ENCODE peak calls at places on chromosomes 1 and 21, in eight cellular contexts. One of them, this sample, is unnamed.
A peak's percentile ranks its signal among the peaks of the same experiment; 100 is the strongest.

GRCh38 chr1:109776911-109777310 is 13.2 kb upstream of the EPS8L3 start:
- DNase-seq in pancreas: peak; percentile 69
- DNase-seq in astrocyte: peak; percentile 43
- DNase-seq in stomach: peak; percentile 86
- DNase-seq in endothelial cell of umbilical vein: peak; percentile 75
- DNase-seq in testis: peak; percentile 86
- DNase-seq in GM23338: peak; percentile 90
- DNase-seq in cardiac muscle cell: peak; percentile 89
- DNase-seq in this sample: peak; percentile 79

GRCh38 chr1:53687886-53688285 is 51.1 kb downstream of the GLIS1 start:
- DNase-seq in testis: no peak
- DNase-seq in GM23338: no peak
- DNase-seq in pancreas: no peak
- DNase-seq in astrocyte: no peak
- DNase-seq in endothelial cell of umbilical vein: no peak
- DNase-seq in cardiac muscle cell: no peak
- DNase-seq in stomach: no peak
- DNase-seq in this sample: no peak

GRCh38 chr1:115762792-115763191 is 5.7 kb downstream of the CASQ2 start:
- DNase-seq in GM23338: no peak
- DNase-seq in cardiac muscle cell: no peak
- DNase-seq in testis: no peak
- DNase-seq in stomach: no peak
- DNase-seq in astrocyte: no peak
- DNase-seq in pancreas: no peak
- DNase-seq in endothelial cell of umbilical vein: no peak
- DNase-seq in this sample: no peak

GRCh38 chr1:66654643-66655042 is 97.6 kb upstream of the DYNLT5 start:
- DNase-seq in endothelial cell of umbilical vein: no peak
- DNase-seq in stomach: no peak
- DNase-seq in pancreas: no peak
- DNase-seq in GM23338: no peak
- DNase-seq in astrocyte: no peak
- DNase-seq in cardiac muscle cell: no peak
- DNase-seq in testis: no peak
- DNase-seq in this sample: no peak

GRCh38 chr1:203038217-203038741 is 12.0 kb downstream of the PPFIA4 start:
- DNase-seq in astrocyte: peak; percentile 74
- DNase-seq in stomach: no peak
- DNase-seq in cardiac muscle cell: peak; percentile 65
- DNase-seq in testis: peak; percentile 84
- DNase-seq in endothelial cell of umbilical vein: no peak
- DNase-seq in pancreas: no peak
- DNase-seq in GM23338: no peak
- DNase-seq in this sample: no peak

GRCh38 chr1:2258996-2259395 is 30.9 kb downstream of the SKI start:
- DNase-seq in cardiac muscle cell: no peak
- DNase-seq in astrocyte: no peak
- DNase-seq in stomach: no peak
- DNase-seq in endothelial cell of umbilical vein: no peak
- DNase-seq in testis: no peak
- DNase-seq in GM23338: no peak
- DNase-seq in pancreas: no peak
- DNase-seq in this sample: no peak

GRCh38 chr1:184329962-184330868 is 56.6 kb upstream of the C1orf21 start:
- DNase-seq in GM23338: no peak
- DNase-seq in cardiac muscle cell: peak; percentile 53
- DNase-seq in pancreas: peak; percentile 54
- DNase-seq in endothelial cell of umbilical vein: peak; percentile 97
- DNase-seq in stomach: no peak
- DNase-seq in testis: no peak
- DNase-seq in astrocyte: peak; percentile 29
- DNase-seq in this sample: no peak

GRCh38 chr1:61448934-61449368 is 276.0 kb downstream of the TM2D1 start:
- DNase-seq in astrocyte: peak; percentile 18
- DNase-seq in GM23338: no peak
- DNase-seq in stomach: no peak
- DNase-seq in pancreas: no peak
- DNase-seq in testis: peak; percentile 78
- DNase-seq in cardiac muscle cell: peak; percentile 99
- DNase-seq in endothelial cell of umbilical vein: no peak
- DNase-seq in this sample: no peak

GRCh38 chr1:61623852-61624251 is 101.1 kb downstream of the TM2D1 start:
- DNase-seq in testis: no peak
- DNase-seq in GM23338: no peak
- DNase-seq in cardiac muscle cell: no peak
- DNase-seq in pancreas: no peak
- DNase-seq in stomach: no peak
- DNase-seq in endothelial cell of umbilical vein: no peak
- DNase-seq in astrocyte: no peak
- DNase-seq in this sample: no peak

GRCh38 chr1:226568077-226568831 is 19.7 kb downstream of the STUM start:
- DNase-seq in astrocyte: no peak
- DNase-seq in endothelial cell of umbilical vein: no peak
- DNase-seq in cardiac muscle cell: peak; percentile 47
- DNase-seq in GM23338: peak; percentile 65
- DNase-seq in testis: peak; percentile 38
- DNase-seq in stomach: no peak
- DNase-seq in pancreas: no peak
- DNase-seq in this sample: peak; percentile 27

GRCh38 chr1:28036431-28036830 is 52.0 kb downstream of the EYA3 start:
- DNase-seq in endothelial cell of umbilical vein: no peak
- DNase-seq in astrocyte: no peak
- DNase-seq in testis: no peak
- DNase-seq in pancreas: no peak
- DNase-seq in GM23338: peak; percentile 3
- DNase-seq in stomach: no peak
- DNase-seq in cardiac muscle cell: no peak
- DNase-seq in this sample: no peak

GRCh38 chr1:40783001-40783905 is at the start of gene KCNQ4:
- DNase-seq in pancreas: peak; percentile 53
- DNase-seq in astrocyte: no peak
- DNase-seq in cardiac muscle cell: no peak
- DNase-seq in GM23338: peak; percentile 84
- DNase-seq in endothelial cell of umbilical vein: no peak
- DNase-seq in stomach: peak; percentile 77
- DNase-seq in testis: peak; percentile 54
- DNase-seq in this sample: no peak

GRCh38 chr21:45004481-45005263 is 64.8 kb downstream of the SLX9 start:
- DNase-seq in stomach: no peak
- DNase-seq in testis: no peak
- DNase-seq in pancreas: no peak
- DNase-seq in endothelial cell of umbilical vein: peak; percentile 42
- DNase-seq in GM23338: no peak
- DNase-seq in astrocyte: peak; percentile 50
- DNase-seq in cardiac muscle cell: no peak
- DNase-seq in this sample: no peak

GRCh38 chr1:116855220-116855619 is 54.5 kb upstream of the PTGFRN start:
- DNase-seq in astrocyte: peak; percentile 46
- DNase-seq in GM23338: no peak
- DNase-seq in pancreas: peak; percentile 73
- DNase-seq in cardiac muscle cell: peak; percentile 39
- DNase-seq in stomach: peak; percentile 52
- DNase-seq in testis: peak; percentile 51
- DNase-seq in endothelial cell of umbilical vein: peak; percentile 21
- DNase-seq in this sample: no peak

GRCh38 chr1:93219443-93219842 is 38.9 kb downstream of the CCDC18 start:
- DNase-seq in stomach: no peak
- DNase-seq in astrocyte: peak; percentile 66
- DNase-seq in GM23338: no peak
- DNase-seq in endothelial cell of umbilical vein: no peak
- DNase-seq in testis: no peak
- DNase-seq in cardiac muscle cell: no peak
- DNase-seq in pancreas: no peak
- DNase-seq in this sample: no peak

GRCh38 chr1:53303651-53304515 is 24.0 kb downstream of the LRP8 start:
- DNase-seq in cardiac muscle cell: no peak
- DNase-seq in GM23338: no peak
- DNase-seq in endothelial cell of umbilical vein: no peak
- DNase-seq in astrocyte: no peak
- DNase-seq in testis: no peak
- DNase-seq in pancreas: no peak
- DNase-seq in stomach: no peak
- DNase-seq in this sample: no peak

GRCh38 chr1:75198761-75199160 is 64.6 kb downstream of the LHX8 start:
- DNase-seq in endothelial cell of umbilical vein: no peak
- DNase-seq in cardiac muscle cell: no peak
- DNase-seq in stomach: no peak
- DNase-seq in testis: no peak
- DNase-seq in GM23338: no peak
- DNase-seq in astrocyte: no peak
- DNase-seq in pancreas: no peak
- DNase-seq in this sample: no peak

DNA sequence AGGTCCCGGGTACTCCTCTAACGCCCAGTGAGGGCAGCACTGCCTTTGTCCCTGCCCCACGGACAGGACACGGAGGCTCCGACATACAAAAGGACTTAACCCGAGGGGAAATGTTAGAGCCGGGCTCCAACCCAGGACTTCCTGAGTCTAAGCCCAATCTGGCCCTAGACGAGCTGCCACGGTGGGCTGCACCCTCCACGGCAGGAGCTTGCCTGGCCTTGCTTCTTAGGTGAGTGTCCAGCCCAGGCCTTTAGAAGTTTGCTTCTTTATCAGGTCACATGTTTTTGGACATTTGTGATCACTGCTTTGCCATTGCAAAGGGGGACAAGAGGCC is 11.0 kb upstream of the TMEM200B start:
- DNase-seq in cardiac muscle cell: no peak
- DNase-seq in pancreas: no peak
- DNase-seq in endothelial cell of umbilical vein: no peak
- DNase-seq in astrocyte: no peak
- DNase-seq in GM23338: peak; percentile 49
- DNase-seq in stomach: no peak
- DNase-seq in testis: no peak
- DNase-seq in this sample: no peak
- H3K4me3 ChIP-seq in cardiac muscle cell: no peak overlapping the region
- H3K4me3 ChIP-seq in pancreas: no peak overlapping the region
- H3K4me3 ChIP-seq in endothelial cell of umbilical vein: no peak overlapping the region
- H3K4me3 ChIP-seq in astrocyte: no peak overlapping the region
- H3K4me3 ChIP-seq in GM23338: no peak overlapping the region
- H3K4me3 ChIP-seq in stomach: no peak overlapping the region
- H3K4me3 ChIP-seq in testis: no peak overlapping the region
- H3K4me3 ChIP-seq in this sample: no peak overlapping the region

GRCh38 chr1:152190589-152190988 is 31.6 kb upstream of the RPTN start:
- DNase-seq in astrocyte: peak; percentile 14
- DNase-seq in cardiac muscle cell: peak; percentile 65
- DNase-seq in endothelial cell of umbilical vein: no peak
- DNase-seq in testis: no peak
- DNase-seq in GM23338: no peak
- DNase-seq in pancreas: no peak
- DNase-seq in stomach: no peak
- DNase-seq in this sample: no peak

GRCh38 chr1:152191260-152191659 is 32.2 kb upstream of the RPTN start:
- DNase-seq in endothelial cell of umbilical vein: no peak
- DNase-seq in pancreas: no peak
- DNase-seq in stomach: no peak
- DNase-seq in GM23338: no peak
- DNase-seq in testis: no peak
- DNase-seq in astrocyte: no peak
- DNase-seq in cardiac muscle cell: no peak
- DNase-seq in this sample: no peak

GRCh38 chr1:152189657-152190442 is 30.8 kb upstream of the RPTN start:
- DNase-seq in pancreas: peak; percentile 46
- DNase-seq in testis: peak; percentile 82
- DNase-seq in astrocyte: peak; percentile 40
- DNase-seq in endothelial cell of umbilical vein: peak; percentile 65
- DNase-seq in GM23338: peak; percentile 87
- DNase-seq in cardiac muscle cell: peak; percentile 74
- DNase-seq in stomach: peak; percentile 57
- DNase-seq in this sample: no peak

GRCh38 chr1:152188673-152189591 is 29.9 kb upstream of the RPTN start:
- DNase-seq in stomach: peak; percentile 79
- DNase-seq in testis: peak; percentile 93
- DNase-seq in cardiac muscle cell: peak; percentile 86
- DNase-seq in astrocyte: peak; percentile 44
- DNase-seq in endothelial cell of umbilical vein: peak; percentile 65
- DNase-seq in pancreas: peak; percentile 73
- DNase-seq in GM23338: peak; percentile 84
- DNase-seq in this sample: no peak

GRCh38 chr1:152191711-152192110 is 32.3 kb downstream of the HRNR start:
- DNase-seq in astrocyte: no peak
- DNase-seq in testis: no peak
- DNase-seq in stomach: no peak
- DNase-seq in GM23338: no peak
- DNase-seq in cardiac muscle cell: no peak
- DNase-seq in endothelial cell of umbilical vein: no peak
- DNase-seq in pancreas: no peak
- DNase-seq in this sample: no peak
- H3K4me1 ChIP-seq in astrocyte: no peaks in the 10 kb centered on the region
- H3K4me1 ChIP-seq in testis: no peaks in the 10 kb centered on the region
- H3K4me1 ChIP-seq in stomach: no peaks in the 10 kb centered on the region
- H3K4me1 ChIP-seq in GM23338: no peaks in the 10 kb centered on the region
- H3K4me1 ChIP-seq in cardiac muscle cell: no peaks in the 10 kb centered on the region
- H3K4me1 ChIP-seq in endothelial cell of umbilical vein: peaks cover 5% of the 10 kb centered on the region
- H3K4me1 ChIP-seq in pancreas: no peaks in the 10 kb centered on the region
- H3K4me1 ChIP-seq in this sample: peaks cover 1% of the 10 kb centered on the region

GRCh38 chr1:234536756-234537155 is 57.8 kb upstream of the TARBP1 start:
- DNase-seq in pancreas: no peak
- DNase-seq in cardiac muscle cell: no peak
- DNase-seq in stomach: no peak
- DNase-seq in astrocyte: no peak
- DNase-seq in endothelial cell of umbilical vein: no peak
- DNase-seq in GM23338: no peak
- DNase-seq in testis: peak; percentile 35
- DNase-seq in this sample: no peak
- H3K4me3 ChIP-seq in pancreas: no peak overlapping the region
- H3K4me3 ChIP-seq in cardiac muscle cell: no peak overlapping the region
- H3K4me3 ChIP-seq in stomach: no peak overlapping the region
- H3K4me3 ChIP-seq in astrocyte: no peak overlapping the region
- H3K4me3 ChIP-seq in endothelial cell of umbilical vein: no peak overlapping the region
- H3K4me3 ChIP-seq in GM23338: no peak overlapping the region
- H3K4me3 ChIP-seq in testis: no peak overlapping the region
- H3K4me3 ChIP-seq in this sample: no peak overlapping the region

GRCh38 chr1:211326528-211327340 is at the start of gene TRAF5:
- DNase-seq in astrocyte: peak; percentile 41
- DNase-seq in testis: peak; percentile 77
- DNase-seq in cardiac muscle cell: peak; percentile 73
- DNase-seq in pancreas: peak; percentile 53
- DNase-seq in stomach: peak; percentile 58
- DNase-seq in GM23338: peak; percentile 83
- DNase-seq in endothelial cell of umbilical vein: peak; percentile 40
- DNase-seq in this sample: no peak

GRCh38 chr1:211327341-211327921 is 798 bp downstream of the TRAF5 start:
- DNase-seq in astrocyte: peak; percentile 55
- DNase-seq in stomach: no peak
- DNase-seq in cardiac muscle cell: peak; percentile 78
- DNase-seq in pancreas: peak; percentile 85
- DNase-seq in endothelial cell of umbilical vein: peak; percentile 49
- DNase-seq in testis: peak; percentile 60
- DNase-seq in GM23338: peak; percentile 79
- DNase-seq in this sample: no peak

GRCh38 chr1:211329764-211330201 is 3.1 kb downstream of the TRAF5 start:
- DNase-seq in astrocyte: no peak
- DNase-seq in cardiac muscle cell: no peak
- DNase-seq in pancreas: no peak
- DNase-seq in stomach: no peak
- DNase-seq in endothelial cell of umbilical vein: no peak
- DNase-seq in testis: no peak
- DNase-seq in GM23338: no peak
- DNase-seq in this sample: no peak

GRCh38 chr1:211328866-211329265 is 2.2 kb downstream of the TRAF5 start:
- DNase-seq in stomach: no peak
- DNase-seq in GM23338: no peak
- DNase-seq in endothelial cell of umbilical vein: no peak
- DNase-seq in astrocyte: no peak
- DNase-seq in testis: no peak
- DNase-seq in pancreas: no peak
- DNase-seq in cardiac muscle cell: no peak
- DNase-seq in this sample: no peak

GRCh38 chr1:211328084-211328694 is 1.6 kb downstream of the TRAF5 start:
- DNase-seq in astrocyte: no peak
- DNase-seq in cardiac muscle cell: no peak
- DNase-seq in GM23338: no peak
- DNase-seq in endothelial cell of umbilical vein: no peak
- DNase-seq in stomach: no peak
- DNase-seq in pancreas: no peak
- DNase-seq in testis: no peak
- DNase-seq in this sample: no peak
- H3K4me1 ChIP-seq in astrocyte: peaks cover 15% of the 10 kb centered on the region
- H3K4me1 ChIP-seq in cardiac muscle cell: peaks cover 6% of the 10 kb centered on the region
- H3K4me1 ChIP-seq in GM23338: peaks cover 35% of the 10 kb centered on the region
- H3K4me1 ChIP-seq in endothelial cell of umbilical vein: peaks cover 6% of the 10 kb centered on the region
- H3K4me1 ChIP-seq in stomach: peaks cover 52% of the 10 kb centered on the region
- H3K4me1 ChIP-seq in pancreas: peaks cover 19% of the 10 kb centered on the region
- H3K4me1 ChIP-seq in testis: peaks cover 36% of the 10 kb centered on the region
- H3K4me1 ChIP-seq in this sample: peaks cover 6% of the 10 kb centered on the region

This sample was measured in iPS DF 6.9.